ENCODE peak calls at places on chromosomes 5 and 9, in seven cellular contexts. O is HCT116, Y is HepG2, V is SK-N-SH, D is endodermal cell, K is GM23248, L is NT2/D1. I is an unnamed sample.

GRCh38 chr9:122226758-122227575 is 1.8 kb downstream of the LHX6 start:
- DNase-seq in D (peak; percentile 80), V (peak; percentile 69), O (no peak), K (no peak), L (no peak), Y (no peak), I (peak; percentile 66)

GRCh38 chr5:173458819-173459218 is 130.6 kb upstream of the STC2 start:
- DNase-seq in V (no peak), D (no peak), K (peak; percentile 69), Y (no peak), O (no peak), L (no peak), I (no peak)

GRCh38 chr5:94793113-94793815 is 174.8 kb downstream of the SLF1 start:
- DNase-seq in L (no peak), V (no peak), D (no peak), K (peak; percentile 91), Y (no peak), O (no peak), I (no peak)

GRCh38 chr5:91032125-91032524 is 351.0 kb downstream of the ARRDC3 start:
- DNase-seq in Y (no peak), O (no peak), L (no peak), D (no peak), V (no peak), K (no peak), I (no peak)

GRCh38 chr5:148966348-148966747 is 96.5 kb downstream of the SH3TC2 start:
- DNase-seq in L (no peak), O (no peak), V (no peak), K (no peak), D (peak; percentile 30), Y (no peak), I (peak; percentile 75)

GRCh38 chr9:97808415-97808814 is 44.6 kb upstream of the FOXE1 start:
- DNase-seq in Y (no peak), V (no peak), D (no peak), O (no peak), L (no peak), K (no peak), I (no peak)

GRCh38 chr9:17509151-17509550 is 69.7 kb upstream of the SH3GL2 start:
- DNase-seq in D (no peak), Y (no peak), K (no peak), O (no peak), L (no peak), V (no peak), I (no peak)

GRCh38 chr9:93300175-93300572 is 116.2 kb downstream of the WNK2 start:
- DNase-seq in V (peak; percentile 13), O (no peak), K (no peak), Y (no peak), L (no peak), D (peak; percentile 12), I (peak; percentile 65)

GRCh38 chr9:7976856-7977255 is 177.3 kb upstream of the DMAC1 start:
- DNase-seq in D (no peak), L (no peak), K (no peak), Y (no peak), O (no peak), V (no peak), I (no peak)

GRCh38 chr9:110058304-110058953 is 149.5 kb downstream of the C9orf152 start:
- DNase-seq in V (peak; percentile 53), Y (peak; percentile 53), O (peak; percentile 67), L (peak; percentile 47), D (peak; percentile 90), K (no peak), I (no peak)

GRCh38 chr5:159210306-159210722 is 961 bp upstream of the RNF145 start:
- DNase-seq in D (no peak), L (no peak), O (no peak), V (peak; percentile 9), K (peak; percentile 15), Y (peak; percentile 53), I (no peak)

GRCh38 chr5:6644841-6645240 is 11.6 kb downstream of the SRD5A1 start:
- DNase-seq in V (no peak), K (peak; percentile 1), Y (no peak), L (no peak), D (no peak), O (no peak), I (no peak)

GRCh38 chr9:135130266-135130976 is 43.0 kb downstream of the OLFM1 start:
- DNase-seq in O (peak; percentile 63), D (no peak), K (peak; percentile 5), Y (no peak), V (no peak), L (no peak), I (no peak)

GRCh38 chr5:74412064-74412463 is 228.5 kb downstream of the ENC1 start:
- DNase-seq in Y (no peak), L (peak; percentile 49), D (peak; percentile 76), V (no peak), K (no peak), O (no peak), I (no peak)

GRCh38 chr9:129624168-129624759 is 1.7 kb upstream of the NTMT1 start:
- DNase-seq in Y (peak; percentile 46), L (no peak), D (peak; percentile 94), K (peak; percentile 74), V (peak; percentile 82), O (peak; percentile 45), I (no peak)

GRCh38 chr5:82259172-82259800 is 18.9 kb downstream of the RPS23 start:
- DNase-seq in L (no peak), O (peak; percentile 18), V (peak; percentile 30), K (peak; percentile 59), Y (no peak), D (no peak), I (no peak)

GRCh38 chr5:95086932-95087818 is 197.7 kb downstream of the MCTP1 start:
- DNase-seq in D (no peak), Y (no peak), O (no peak), L (no peak), V (no peak), K (no peak), I (no peak)

GRCh38 chr9:115333671-115334070 is 215.7 kb upstream of the TNC start:
- DNase-seq in D (no peak), V (no peak), Y (no peak), K (no peak), L (no peak), O (no peak), I (no peak)

GRCh38 chr9:131744715-131745201 is 4.9 kb upstream of the RAPGEF1 start:
- DNase-seq in D (no peak), K (no peak), Y (no peak), V (no peak), L (no peak), O (no peak), I (no peak)

GRCh38 chr5:145854651-145855258 is 18.1 kb downstream of the GRXCR2 start:
- DNase-seq in V (no peak), Y (peak; percentile 23), L (no peak), O (peak; percentile 77), D (peak; percentile 68), K (peak; percentile 84), I (no peak)

GRCh38 chr9:19162956-19163355 is 35.7 kb upstream of the PLIN2 start:
- DNase-seq in V (no peak), L (no peak), Y (no peak), O (no peak), D (no peak), K (peak; percentile 72), I (no peak)

DNA sequence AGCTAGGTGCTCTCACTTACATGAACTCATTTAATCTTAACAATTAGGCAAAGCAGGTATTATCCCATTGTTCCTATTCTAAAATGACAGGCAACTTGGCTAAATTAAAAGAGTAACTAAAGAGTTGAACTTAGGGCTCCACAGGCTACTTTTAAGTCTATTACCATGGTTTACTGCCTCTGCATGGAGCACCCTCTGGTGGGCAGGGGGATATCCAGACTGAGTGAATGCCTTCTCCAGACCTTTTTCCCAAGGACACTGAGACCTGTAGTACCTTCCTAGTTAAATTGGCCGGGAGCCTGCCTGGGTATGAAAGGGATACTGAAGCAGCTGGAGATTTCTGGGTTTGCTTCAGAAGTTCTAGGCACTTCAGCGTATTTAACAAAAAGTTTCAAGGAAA is 238.1 kb downstream of the ELAVL2 start:
- DNase-seq in Y (no peak), V (no peak), O (no peak), K (no peak), D (peak; percentile 73), L (no peak), I (no peak)
- H3K9ac ChIP-seq in Y (no peak overlapping the region), V (no peak overlapping the region), O (no peak overlapping the region), K (no peak overlapping the region), D (no peak overlapping the region), L (no peak overlapping the region), I (no peak overlapping the region)

GRCh38 chr5:72109051-72109411 is 1.8 kb downstream of the MAP1B start:
- DNase-seq in D (no peak), K (no peak), L (no peak), V (no peak), O (no peak), Y (no peak), I (no peak)

GRCh38 chr5:72109625-72110024 is 2.4 kb downstream of the MAP1B start:
- DNase-seq in L (no peak), V (peak; percentile 54), D (no peak), Y (no peak), K (peak; percentile 78), O (no peak), I (no peak)

GRCh38 chr5:72107874-72108199 is 562 bp downstream of the MAP1B start:
- DNase-seq in Y (no peak), V (no peak), O (no peak), L (no peak), D (peak; percentile 80), K (no peak), I (no peak)

GRCh38 chr5:72108200-72109050 is 1.1 kb downstream of the MAP1B start:
- DNase-seq in K (peak; percentile 88), O (no peak), V (peak; percentile 82), L (peak; percentile 49), Y (peak; percentile 34), D (peak; percentile 92), I (peak; percentile 86)

GRCh38 chr5:72106922-72107873 is at the start of gene MAP1B:
- DNase-seq in D (peak; percentile 96), K (peak; percentile 73), L (peak; percentile 84), Y (peak; percentile 35), V (peak; percentile 90), O (no peak), I (peak; percentile 86)
- H3K4me3 ChIP-seq in D (peak within 1 kb of the TSS; percentile 97), K (peak within 1 kb of the TSS; percentile 88), L (peak within 1 kb of the TSS; percentile 98), Y (peak within 1 kb of the TSS; percentile 70), V (peak within 1 kb of the TSS; percentile 83), O (peak within 1 kb of the TSS; percentile 58), I (peak within 1 kb of the TSS; percentile 69)

DNA sequence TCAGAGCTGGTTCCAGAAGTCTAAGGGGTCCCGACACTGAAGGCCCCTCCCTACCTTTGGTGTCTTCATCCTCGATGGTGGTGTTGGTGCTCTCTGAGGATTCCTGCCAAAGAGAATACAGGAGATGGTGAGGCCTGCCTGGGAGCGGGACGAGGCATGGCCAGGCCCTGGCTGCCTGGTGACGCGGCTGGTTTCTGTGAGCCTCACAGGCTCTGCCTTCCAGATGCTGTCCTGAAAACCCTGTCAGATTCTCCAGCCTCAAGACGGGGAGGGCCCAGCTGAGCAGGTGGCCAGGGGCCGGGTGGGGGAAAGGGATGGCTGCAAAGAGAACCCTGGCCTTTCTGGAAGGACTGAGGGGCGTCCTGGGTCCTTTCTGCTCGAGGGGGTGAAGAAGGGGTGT is 48.8 kb downstream of the SLC6A7 start:
- DNase-seq in O (no peak), D (no peak), K (no peak), Y (no peak), L (no peak), V (no peak), I (no peak)
- H3K9ac ChIP-seq in O (no peak overlapping the region), D (no peak overlapping the region), K (no peak overlapping the region), Y (no peak overlapping the region), L (no peak overlapping the region), V (no peak overlapping the region), I (no peak overlapping the region)

DNA sequence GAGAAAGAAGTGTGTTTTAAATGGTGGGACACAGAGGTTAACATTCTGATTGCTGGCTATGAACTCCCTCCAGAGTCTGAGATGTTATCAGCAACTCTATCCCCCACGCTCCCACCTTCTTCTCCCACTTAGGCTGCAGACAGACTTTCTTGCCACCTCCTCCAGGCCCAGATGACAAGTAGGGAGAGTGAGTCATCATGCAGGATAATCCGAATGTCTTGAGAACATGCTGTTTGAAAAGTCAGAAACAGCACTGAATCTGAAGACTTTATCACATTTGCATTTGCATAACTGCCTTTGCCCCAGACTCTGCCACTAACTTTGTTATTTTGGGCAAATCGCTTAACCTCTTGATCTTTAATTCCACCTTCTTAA is 139.8 kb downstream of the ESM1 start:
- DNase-seq in O (no peak), K (peak; percentile 83), Y (no peak), L (no peak), V (no peak), D (peak; percentile 57), I (no peak)
- H3K4me3 ChIP-seq in O (no peak overlapping the region), K (no peak overlapping the region), Y (no peak overlapping the region), L (no peak overlapping the region), V (no peak overlapping the region), D (no peak overlapping the region), I (no peak overlapping the region)

I was measured in kidney.